ENCODE peak calls at places on chromosomes 16 and 17, in four cellular contexts. A, Q, M and Y are unnamed samples.

GRCh38 chr17:333626-334396 is 18.8 kb downstream of the RPH3AL start:
- DNase-seq in A (peak; percentile 92), Q (peak; percentile 67), M (peak; percentile 95), Y (peak; percentile 97)

GRCh38 chr17:68821860-68822693 is 133.1 kb downstream of the ABCA8 start:
- DNase-seq in A (no peak), Q (no peak), M (no peak), Y (peak; percentile 79)

GRCh38 chr16:68377667-68378420 is 67.0 kb downstream of the PRMT7 start:
- DNase-seq in A (no peak), Q (no peak), M (no peak), Y (peak; percentile 93)

GRCh38 chr17:47703191-47703591 is 9.2 kb downstream of the TBKBP1 start:
- DNase-seq in A (no peak), Q (peak; percentile 27), M (peak; percentile 59), Y (no peak)

GRCh38 chr17:31416503-31416923 is 25.0 kb downstream of the RAB11FIP4 start:
- DNase-seq in A (no peak), Q (no peak), M (no peak), Y (no peak)

GRCh38 chr16:77599793-77600415 is 122.4 kb upstream of the NUDT7 start:
- DNase-seq in A (no peak), Q (peak; percentile 11), M (no peak), Y (peak; percentile 46)

GRCh38 chr16:11080999-11081630 is 136.8 kb downstream of the CLEC16A start:
- DNase-seq in A (no peak), Q (no peak), M (no peak), Y (no peak)

GRCh38 chr17:55482591-55483389 is 28.5 kb downstream of the SMIM36 start:
- DNase-seq in A (no peak), Q (no peak), M (no peak), Y (no peak)

GRCh38 chr17:34366529-34367107 is 3.6 kb upstream of the CCL1 start:
- DNase-seq in A (no peak), Q (no peak), M (no peak), Y (no peak)

GRCh38 chr17:81471804-81472456 is 40.7 kb downstream of the ACTG1 start:
- DNase-seq in A (peak; percentile 89), Q (peak; percentile 62), M (peak; percentile 79), Y (peak; percentile 81)

GRCh38 chr17:80927791-80928216 is 63.8 kb upstream of the CHMP6 start:
- DNase-seq in A (no peak), Q (no peak), M (no peak), Y (no peak)

GRCh38 chr17:58344047-58344790 is 7.8 kb downstream of the SUPT4H1 start:
- DNase-seq in A (no peak), Q (peak; percentile 70), M (no peak), Y (no peak)

GRCh38 chr17:41026668-41027471 is at the start of gene KRTAP1-5:
- DNase-seq in A (no peak), Q (no peak), M (no peak), Y (no peak)

GRCh38 chr16:28915181-28915580 is 9.9 kb downstream of the RABEP2 start:
- DNase-seq in A (no peak), Q (no peak), M (no peak), Y (no peak)

GRCh38 chr16:24074574-24074973 is 181.6 kb upstream of the CACNG3 start:
- DNase-seq in A (no peak), Q (no peak), M (no peak), Y (no peak)

DNA sequence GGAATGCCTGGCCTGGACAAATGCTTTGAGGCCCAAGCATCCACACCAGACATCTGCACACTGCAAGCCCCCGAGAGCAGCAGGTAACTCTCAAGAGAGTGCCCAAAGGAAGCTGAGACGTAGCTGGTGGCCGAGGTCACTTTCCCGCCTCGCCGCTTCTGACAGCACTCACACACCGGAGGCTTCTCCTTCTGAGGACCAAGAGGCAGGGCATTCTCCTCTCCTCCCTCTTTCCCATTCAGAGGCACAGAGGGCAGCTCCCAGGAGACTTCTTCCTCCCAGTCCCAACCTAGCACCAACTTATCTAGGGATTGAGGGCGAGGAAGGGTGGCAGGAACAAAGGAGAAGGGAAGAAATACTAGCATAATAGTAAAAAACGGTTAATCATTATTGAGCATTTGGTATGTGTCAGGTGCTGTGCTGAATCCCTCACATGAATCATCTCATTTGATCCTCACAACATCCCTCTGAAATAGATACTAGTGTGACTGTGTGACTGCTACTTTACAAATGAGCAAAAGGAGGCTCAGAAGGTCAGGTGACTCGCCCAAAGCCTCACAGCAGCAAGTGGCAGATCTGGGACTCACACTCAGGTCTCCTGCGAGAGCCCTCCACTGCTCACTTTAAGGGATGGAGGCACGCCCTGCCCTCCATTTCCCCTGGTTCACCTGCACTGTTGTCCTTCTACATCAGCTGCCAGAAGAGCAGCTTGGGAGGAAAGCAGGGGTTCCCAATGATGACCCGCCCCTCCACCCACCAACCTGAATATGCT is 41.8 kb downstream of the MYO18A start:
- DNase-seq in A (peak; percentile 77), Q (no peak), M (no peak), Y (no peak)
- TF ChIP-seq CTCF in A (no peak), Q (no peak), M (no peak), Y (no peak)

DNA sequence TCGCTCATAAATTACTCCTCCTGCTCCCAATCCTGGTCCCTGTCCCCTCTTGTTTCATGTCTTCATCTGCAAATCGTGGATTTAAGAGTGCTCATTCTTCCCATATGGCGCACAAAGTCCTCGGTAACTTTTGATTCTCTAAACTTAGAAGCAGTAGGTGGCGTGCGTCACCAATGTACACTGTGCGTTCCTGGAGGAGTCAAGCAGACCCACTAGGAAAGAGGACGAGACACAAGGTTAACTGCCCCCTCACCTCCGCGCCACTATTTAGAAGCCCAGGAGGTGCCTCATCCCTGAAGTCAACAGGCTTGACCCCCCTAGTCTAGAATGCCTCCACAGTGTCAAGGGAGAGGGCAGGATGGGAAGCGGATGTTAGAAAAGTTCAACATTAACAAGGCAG is 2.9 kb downstream of the SLC13A5 start:
- DNase-seq in A (no peak), Q (no peak), M (no peak), Y (no peak)
- H3K27ac ChIP-seq in A (no peak overlapping the region), Q (no peak overlapping the region), M (no peak overlapping the region), Y (no peak overlapping the region)

GRCh38 chr16:31333686-31334649 is 21.0 kb upstream of the ITGAX start:
- DNase-seq in A (no peak), Q (no peak), M (no peak), Y (no peak)
- TF ChIP-seq CTCF in A (peak; percentile 21), Q (peak; percentile 44), M (no peak), Y (peak; percentile 25)

GRCh38 chr16:88737298-88738166 is 31.2 kb downstream of the CTU2 start:
- DNase-seq in A (peak; percentile 88), Q (peak; percentile 78), M (peak; percentile 79), Y (peak; percentile 67)
- H3K27ac ChIP-seq in A (no peak overlapping the region), Q (no peak overlapping the region), M (no peak overlapping the region), Y (no peak overlapping the region)

DNA sequence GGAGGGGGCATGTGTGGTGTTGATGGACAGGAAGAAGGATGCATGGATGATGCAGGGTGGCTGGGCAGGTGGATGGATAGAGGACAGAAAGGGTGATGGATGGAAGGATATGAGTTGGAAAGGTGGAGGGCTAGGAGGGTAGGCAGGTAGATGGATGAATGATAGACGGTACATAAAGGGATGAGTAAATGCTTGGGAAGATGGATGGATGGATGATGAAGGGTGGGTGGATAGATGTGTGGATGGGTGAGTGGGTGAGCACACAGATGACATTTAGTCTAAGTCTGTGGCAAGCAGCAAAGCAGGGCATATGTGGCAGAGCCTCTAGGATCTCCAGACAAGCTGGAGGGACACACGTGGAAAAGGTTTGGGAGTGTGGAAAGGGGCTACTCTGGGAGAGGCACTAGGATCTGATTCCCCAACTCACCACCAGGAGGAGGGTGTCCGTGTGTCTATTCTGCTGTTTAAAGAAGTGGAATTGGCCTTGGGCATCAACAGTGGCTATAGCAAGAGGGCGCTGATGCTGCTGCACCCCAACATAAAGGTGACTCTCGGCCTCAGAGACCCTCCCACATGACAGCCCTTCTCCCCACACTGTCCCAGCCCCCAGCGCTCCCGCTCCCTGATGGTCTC is 8.2 kb downstream of the PLD2 start:
- DNase-seq in A (peak; percentile 19), Q (no peak), M (no peak), Y (no peak)
- TF ChIP-seq CTCF in A (no peak), Q (peak; percentile 30), M (no peak), Y (peak; percentile 25)